ENCODE peak calls at places on chromosome 22, in six cellular contexts. One of them, this sample, is unnamed.

GRCh38 chr22:44444341-44445306 is 53.4 kb downstream of the RTL6 start:
- DNase-seq in HFF-Myc: no peak
- DNase-seq in WERI-Rb-1: peak; percentile 80
- DNase-seq in fibroblast of lung: no peak
- DNase-seq in neural progenitor cell: peak; percentile 53
- DNase-seq in tibial artery: peak; percentile 50
- DNase-seq in this sample: no peak

GRCh38 chr22:23763579-23764331 is 965 bp downstream of the C22orf15 start:
- DNase-seq in neural progenitor cell: peak; percentile 45
- DNase-seq in WERI-Rb-1: no peak
- DNase-seq in HFF-Myc: no peak
- DNase-seq in fibroblast of lung: no peak
- DNase-seq in tibial artery: no peak
- DNase-seq in this sample: no peak

GRCh38 chr22:29695129-29695926 is 24.5 kb upstream of the CABP7 start:
- DNase-seq in WERI-Rb-1: no peak
- DNase-seq in fibroblast of lung: no peak
- DNase-seq in tibial artery: no peak
- DNase-seq in HFF-Myc: no peak
- DNase-seq in neural progenitor cell: no peak
- DNase-seq in this sample: no peak

GRCh38 chr22:30460147-30460546 is 11.7 kb downstream of the SEC14L3 start:
- DNase-seq in fibroblast of lung: no peak
- DNase-seq in HFF-Myc: no peak
- DNase-seq in neural progenitor cell: no peak
- DNase-seq in tibial artery: no peak
- DNase-seq in WERI-Rb-1: no peak
- DNase-seq in this sample: no peak

GRCh38 chr22:36726007-36726380 is 22.4 kb upstream of the CACNG2 start:
- DNase-seq in WERI-Rb-1: no peak
- DNase-seq in fibroblast of lung: no peak
- DNase-seq in tibial artery: no peak
- DNase-seq in HFF-Myc: no peak
- DNase-seq in neural progenitor cell: no peak
- DNase-seq in this sample: no peak

GRCh38 chr22:24433868-24434471 is 6.6 kb downstream of the ADORA2A start:
- DNase-seq in fibroblast of lung: no peak
- DNase-seq in HFF-Myc: no peak
- DNase-seq in WERI-Rb-1: no peak
- DNase-seq in tibial artery: peak; percentile 63
- DNase-seq in neural progenitor cell: no peak
- DNase-seq in this sample: no peak

GRCh38 chr22:40221055-40221414 is 43.3 kb downstream of the TNRC6B start:
- DNase-seq in tibial artery: no peak
- DNase-seq in WERI-Rb-1: no peak
- DNase-seq in HFF-Myc: no peak
- DNase-seq in fibroblast of lung: no peak
- DNase-seq in neural progenitor cell: no peak
- DNase-seq in this sample: no peak

GRCh38 chr22:44443641-44444235 is 54.3 kb downstream of the RTL6 start:
- DNase-seq in fibroblast of lung: no peak
- DNase-seq in neural progenitor cell: no peak
- DNase-seq in WERI-Rb-1: no peak
- DNase-seq in HFF-Myc: no peak
- DNase-seq in tibial artery: peak; percentile 41
- DNase-seq in this sample: no peak

GRCh38 chr22:36467042-36467810 is 14.2 kb downstream of the TXN2 start:
- DNase-seq in neural progenitor cell: no peak
- DNase-seq in fibroblast of lung: peak; percentile 91
- DNase-seq in HFF-Myc: no peak
- DNase-seq in tibial artery: peak; percentile 75
- DNase-seq in WERI-Rb-1: no peak
- DNase-seq in this sample: no peak

GRCh38 chr22:50115693-50116092 is 25.9 kb downstream of the MOV10L1 start:
- DNase-seq in HFF-Myc: no peak
- DNase-seq in WERI-Rb-1: no peak
- DNase-seq in tibial artery: no peak
- DNase-seq in neural progenitor cell: no peak
- DNase-seq in fibroblast of lung: peak; percentile 14
- DNase-seq in this sample: no peak

GRCh38 chr22:30370681-30371080 is 13.9 kb downstream of the CCDC157 start:
- DNase-seq in neural progenitor cell: no peak
- DNase-seq in WERI-Rb-1: no peak
- DNase-seq in fibroblast of lung: no peak
- DNase-seq in tibial artery: no peak
- DNase-seq in HFF-Myc: no peak
- DNase-seq in this sample: no peak

GRCh38 chr22:43147821-43148220 is 3.5 kb upstream of the TSPO start:
- DNase-seq in neural progenitor cell: no peak
- DNase-seq in fibroblast of lung: no peak
- DNase-seq in HFF-Myc: no peak
- DNase-seq in WERI-Rb-1: no peak
- DNase-seq in tibial artery: no peak
- DNase-seq in this sample: no peak

GRCh38 chr22:23557036-23557435 is 23.1 kb downstream of the IGLL1 start:
- DNase-seq in fibroblast of lung: no peak
- DNase-seq in tibial artery: no peak
- DNase-seq in HFF-Myc: no peak
- DNase-seq in neural progenitor cell: no peak
- DNase-seq in WERI-Rb-1: no peak
- DNase-seq in this sample: no peak

GRCh38 chr22:29301716-29302401 is 4.6 kb upstream of the GAS2L1 start:
- DNase-seq in HFF-Myc: no peak
- DNase-seq in fibroblast of lung: no peak
- DNase-seq in tibial artery: no peak
- DNase-seq in WERI-Rb-1: no peak
- DNase-seq in neural progenitor cell: no peak
- DNase-seq in this sample: no peak

GRCh38 chr22:36828815-36829214 is 12.0 kb upstream of the PVALB start:
- DNase-seq in HFF-Myc: no peak
- DNase-seq in neural progenitor cell: no peak
- DNase-seq in WERI-Rb-1: no peak
- DNase-seq in fibroblast of lung: no peak
- DNase-seq in tibial artery: no peak
- DNase-seq in this sample: no peak

GRCh38 chr22:30523646-30524489 is 18.4 kb upstream of the SEC14L4 start:
- DNase-seq in fibroblast of lung: no peak
- DNase-seq in HFF-Myc: no peak
- DNase-seq in neural progenitor cell: no peak
- DNase-seq in tibial artery: no peak
- DNase-seq in WERI-Rb-1: no peak
- DNase-seq in this sample: no peak

GRCh38 chr22:17234144-17234623 is 14.9 kb upstream of the ADA2 start:
- DNase-seq in tibial artery: no peak
- DNase-seq in fibroblast of lung: peak; percentile 18
- DNase-seq in neural progenitor cell: peak; percentile 89
- DNase-seq in HFF-Myc: peak; percentile 21
- DNase-seq in WERI-Rb-1: peak; percentile 13
- DNase-seq in this sample: no peak

GRCh38 chr22:27534720-27535125 is 266.8 kb downstream of the MN1 start:
- DNase-seq in tibial artery: no peak
- DNase-seq in fibroblast of lung: peak; percentile 87
- DNase-seq in HFF-Myc: no peak
- DNase-seq in WERI-Rb-1: no peak
- DNase-seq in neural progenitor cell: no peak
- DNase-seq in this sample: peak; percentile 4

GRCh38 chr22:49962751-49963646 is 2.4 kb downstream of the PIM3 start:
- DNase-seq in fibroblast of lung: no peak
- DNase-seq in WERI-Rb-1: no peak
- DNase-seq in tibial artery: peak; percentile 74
- DNase-seq in neural progenitor cell: no peak
- DNase-seq in HFF-Myc: no peak
- DNase-seq in this sample: no peak

GRCh38 chr22:21865041-21865440 is 2.4 kb downstream of the MAPK1 start:
- DNase-seq in fibroblast of lung: peak; percentile 86
- DNase-seq in HFF-Myc: peak; percentile 46
- DNase-seq in tibial artery: no peak
- DNase-seq in neural progenitor cell: no peak
- DNase-seq in WERI-Rb-1: no peak
- DNase-seq in this sample: peak; percentile 71

GRCh38 chr22:50258361-50259292 is 2.9 kb downstream of the MAPK12 start:
- DNase-seq in WERI-Rb-1: no peak
- DNase-seq in tibial artery: no peak
- DNase-seq in neural progenitor cell: no peak
- DNase-seq in fibroblast of lung: no peak
- DNase-seq in HFF-Myc: no peak
- DNase-seq in this sample: no peak

GRCh38 chr22:48677621-48678020 is 1150.1 kb downstream of the BRD1 start:
- DNase-seq in WERI-Rb-1: no peak
- DNase-seq in fibroblast of lung: no peak
- DNase-seq in neural progenitor cell: no peak
- DNase-seq in HFF-Myc: no peak
- DNase-seq in tibial artery: no peak
- DNase-seq in this sample: no peak

GRCh38 chr22:21447694-21448402 is 19.3 kb upstream of the TMEM191C start:
- DNase-seq in HFF-Myc: no peak
- DNase-seq in tibial artery: peak; percentile 61
- DNase-seq in WERI-Rb-1: peak; percentile 34
- DNase-seq in neural progenitor cell: peak; percentile 4
- DNase-seq in fibroblast of lung: no peak
- DNase-seq in this sample: no peak

GRCh38 chr22:40499187-40499753 is 128.9 kb downstream of the SGSM3 start:
- DNase-seq in HFF-Myc: peak; percentile 92
- DNase-seq in fibroblast of lung: peak; percentile 98
- DNase-seq in tibial artery: peak; percentile 74
- DNase-seq in neural progenitor cell: no peak
- DNase-seq in WERI-Rb-1: no peak
- DNase-seq in this sample: peak; percentile 97

GRCh38 chr22:30324008-30324730 is 2.6 kb downstream of the TBC1D10A start:
- DNase-seq in WERI-Rb-1: no peak
- DNase-seq in neural progenitor cell: no peak
- DNase-seq in tibial artery: no peak
- DNase-seq in fibroblast of lung: peak; percentile 40
- DNase-seq in HFF-Myc: no peak
- DNase-seq in this sample: no peak

GRCh38 chr22:49825944-49826602 is 1.6 kb downstream of the BRD1 start:
- DNase-seq in WERI-Rb-1: no peak
- DNase-seq in neural progenitor cell: no peak
- DNase-seq in HFF-Myc: no peak
- DNase-seq in tibial artery: no peak
- DNase-seq in fibroblast of lung: peak; percentile 47
- DNase-seq in this sample: no peak

GRCh38 chr22:17109976-17110375 is 11.2 kb downstream of the TMEM121B start:
- DNase-seq in neural progenitor cell: no peak
- DNase-seq in WERI-Rb-1: no peak
- DNase-seq in HFF-Myc: no peak
- DNase-seq in fibroblast of lung: no peak
- DNase-seq in tibial artery: no peak
- DNase-seq in this sample: no peak

DNA sequence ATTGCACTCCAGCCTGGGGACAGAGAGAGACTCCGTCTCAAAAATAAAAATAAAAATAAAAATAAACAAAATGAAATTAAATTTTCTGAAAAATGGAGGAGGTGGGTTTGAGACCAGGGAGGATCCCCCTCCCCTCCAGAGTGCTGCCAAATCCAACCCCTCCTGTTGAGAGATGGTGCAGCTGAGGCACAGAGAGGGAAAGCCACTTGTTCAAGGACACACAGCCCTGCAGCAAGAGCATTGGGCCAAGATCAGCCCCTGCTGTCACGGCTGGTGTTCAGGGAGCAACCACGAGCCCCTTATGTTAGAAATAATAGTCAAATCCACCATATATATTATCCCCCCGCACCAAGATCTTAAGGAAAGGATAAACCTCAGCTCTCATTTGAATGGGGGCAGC is 2.7 kb downstream of the MYO18B start:
- DNase-seq in neural progenitor cell: no peak
- DNase-seq in tibial artery: no peak
- DNase-seq in HFF-Myc: no peak
- DNase-seq in fibroblast of lung: no peak
- DNase-seq in WERI-Rb-1: no peak
- DNase-seq in this sample: no peak
- TF ChIP-seq CTCF in neural progenitor cell: no peak
- TF ChIP-seq CTCF in tibial artery: no peak
- TF ChIP-seq CTCF in HFF-Myc: no peak
- TF ChIP-seq CTCF in fibroblast of lung: no peak
- TF ChIP-seq CTCF in WERI-Rb-1: no peak
- TF ChIP-seq CTCF in this sample: no peak

DNA sequence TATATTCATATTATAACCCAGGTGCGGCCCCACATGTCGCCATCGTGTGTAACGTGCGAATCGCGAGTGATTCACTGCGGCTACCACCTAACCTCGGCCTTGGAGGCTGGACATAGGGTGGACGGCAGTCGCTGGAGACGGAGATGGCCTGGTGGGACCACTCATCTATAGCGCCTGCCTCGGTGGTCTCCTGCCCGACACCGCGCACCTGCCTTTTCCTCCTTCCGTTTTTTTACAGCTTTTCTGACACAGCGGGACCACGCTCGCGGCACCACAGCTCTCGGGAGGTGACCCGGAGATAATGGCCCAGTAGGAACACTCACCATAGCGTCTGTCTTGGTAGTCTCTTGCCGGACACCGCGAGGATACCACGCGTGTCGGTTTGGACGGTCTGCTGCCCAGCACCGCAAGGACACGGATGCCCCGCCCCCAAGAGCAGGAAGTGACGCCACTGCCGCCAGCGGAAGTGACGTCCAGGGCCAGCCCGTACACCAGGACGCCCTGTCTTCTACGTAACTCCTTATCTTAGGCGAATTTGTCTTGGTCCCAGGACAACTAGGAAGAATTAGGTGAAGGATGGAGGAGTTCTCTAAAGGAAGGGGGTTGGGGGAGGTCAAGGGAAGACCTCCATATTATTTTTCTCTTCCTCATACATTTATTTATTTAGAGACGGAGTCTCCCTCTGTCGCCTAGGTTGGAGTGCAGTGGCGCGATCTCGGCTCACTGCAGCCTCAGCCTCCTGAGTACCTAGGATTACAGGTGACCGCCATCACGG is 6.4 kb downstream of the SNU13 start:
- DNase-seq in HFF-Myc: no peak
- DNase-seq in neural progenitor cell: peak; percentile 83
- DNase-seq in WERI-Rb-1: peak; percentile 85
- DNase-seq in tibial artery: peak; percentile 93
- DNase-seq in fibroblast of lung: peak; percentile 88
- DNase-seq in this sample: peak; percentile 43
- H3K4me3 ChIP-seq in HFF-Myc: peak overlapping the region; percentile 49
- H3K4me3 ChIP-seq in neural progenitor cell: peak overlapping the region; percentile 54
- H3K4me3 ChIP-seq in WERI-Rb-1: peak overlapping the region; percentile 52
- H3K4me3 ChIP-seq in tibial artery: peak overlapping the region; percentile 58
- H3K4me3 ChIP-seq in fibroblast of lung: peak overlapping the region; percentile 79
- H3K4me3 ChIP-seq in this sample: peak overlapping the region; percentile 63

DNA sequence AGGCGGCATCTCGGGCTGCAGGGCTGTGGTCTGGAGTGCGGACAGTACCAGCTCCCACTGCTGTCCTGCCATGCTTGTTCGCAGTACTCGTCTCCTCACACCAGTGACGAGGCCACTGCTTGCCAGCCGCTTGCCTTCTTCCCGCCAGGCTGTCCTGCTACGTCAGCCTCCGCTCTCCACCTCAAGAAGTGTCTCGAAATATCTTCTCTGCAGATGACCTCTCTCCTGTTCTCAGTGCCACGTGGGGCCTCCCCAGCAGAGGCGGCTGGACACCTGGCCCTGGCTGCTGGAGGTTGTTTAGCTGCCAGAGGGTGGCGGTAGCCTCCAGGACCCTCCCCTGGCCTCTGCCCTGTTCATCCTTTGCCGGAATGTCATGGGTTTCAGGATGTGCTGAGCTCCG is 3.1 kb upstream of the CCDC188 start:
- DNase-seq in HFF-Myc: no peak
- DNase-seq in WERI-Rb-1: peak; percentile 47
- DNase-seq in neural progenitor cell: peak; percentile 62
- DNase-seq in fibroblast of lung: no peak
- DNase-seq in tibial artery: no peak
- DNase-seq in this sample: no peak
- TF ChIP-seq CTCF in HFF-Myc: no peak
- TF ChIP-seq CTCF in WERI-Rb-1: peak; percentile 50
- TF ChIP-seq CTCF in neural progenitor cell: peak; percentile 44
- TF ChIP-seq CTCF in fibroblast of lung: peak; percentile 8
- TF ChIP-seq CTCF in tibial artery: no peak
- TF ChIP-seq CTCF in this sample: no peak

GRCh38 chr22:45880732-45881523 is 96.0 kb downstream of the WNT7B start:
- DNase-seq in tibial artery: peak; percentile 59
- DNase-seq in neural progenitor cell: peak; percentile 55
- DNase-seq in HFF-Myc: no peak
- DNase-seq in WERI-Rb-1: peak; percentile 2
- DNase-seq in fibroblast of lung: no peak
- DNase-seq in this sample: no peak
- H3K4me3 ChIP-seq in tibial artery: no peak overlapping the region
- H3K4me3 ChIP-seq in neural progenitor cell: no peak overlapping the region
- H3K4me3 ChIP-seq in HFF-Myc: no peak overlapping the region
- H3K4me3 ChIP-seq in WERI-Rb-1: no peak overlapping the region
- H3K4me3 ChIP-seq in fibroblast of lung: no peak overlapping the region
- H3K4me3 ChIP-seq in this sample: no peak overlapping the region

This sample was measured in AG09309.